ENCODE peak calls at places on chromosomes 2 and 18, in four cellular contexts. One of them, this sample, is unnamed.

GRCh38 chr18:44763327-44763726 is 82.6 kb downstream of the SETBP1 start:
- DNase-seq in heart right ventricle: no peak
- DNase-seq in CD8-positive, alpha-beta T cell: no peak
- DNase-seq in CD8-positive, alpha-beta memory T cell: no peak
- DNase-seq in this sample: no peak

GRCh38 chr18:28284132-28284531 is 107.2 kb upstream of the CDH2 start:
- DNase-seq in heart right ventricle: no peak
- DNase-seq in CD8-positive, alpha-beta T cell: no peak
- DNase-seq in CD8-positive, alpha-beta memory T cell: no peak
- DNase-seq in this sample: no peak

GRCh38 chr2:235728401-235729181 is 234.7 kb downstream of the AGAP1 start:
- DNase-seq in heart right ventricle: peak; percentile 63
- DNase-seq in CD8-positive, alpha-beta T cell: no peak
- DNase-seq in CD8-positive, alpha-beta memory T cell: no peak
- DNase-seq in this sample: no peak

GRCh38 chr2:113175101-113175628 is 1.4 kb downstream of the PSD4 start:
- DNase-seq in CD8-positive, alpha-beta memory T cell: peak; percentile 82
- DNase-seq in heart right ventricle: no peak
- DNase-seq in CD8-positive, alpha-beta T cell: peak; percentile 63
- DNase-seq in this sample: no peak

GRCh38 chr2:216159161-216159560 is 50.0 kb downstream of the XRCC5 start:
- DNase-seq in CD8-positive, alpha-beta T cell: no peak
- DNase-seq in CD8-positive, alpha-beta memory T cell: no peak
- DNase-seq in heart right ventricle: no peak
- DNase-seq in this sample: no peak

GRCh38 chr2:112622528-112622849 is 23.2 kb upstream of the SLC20A1 start:
- DNase-seq in CD8-positive, alpha-beta T cell: no peak
- DNase-seq in heart right ventricle: no peak
- DNase-seq in CD8-positive, alpha-beta memory T cell: no peak
- DNase-seq in this sample: no peak

GRCh38 chr2:15560404-15560987 is 638 bp downstream of the NBAS start:
- DNase-seq in CD8-positive, alpha-beta memory T cell: no peak
- DNase-seq in heart right ventricle: no peak
- DNase-seq in CD8-positive, alpha-beta T cell: no peak
- DNase-seq in this sample: peak; percentile 48

GRCh38 chr2:217691516-217691915 is 311.3 kb downstream of the TNS1 start:
- DNase-seq in heart right ventricle: no peak
- DNase-seq in CD8-positive, alpha-beta T cell: no peak
- DNase-seq in CD8-positive, alpha-beta memory T cell: no peak
- DNase-seq in this sample: no peak

GRCh38 chr2:207896525-207897295 is 127.0 kb upstream of the FZD5 start:
- DNase-seq in CD8-positive, alpha-beta T cell: no peak
- DNase-seq in heart right ventricle: no peak
- DNase-seq in CD8-positive, alpha-beta memory T cell: no peak
- DNase-seq in this sample: no peak

GRCh38 chr2:207895236-207895860 is 125.6 kb upstream of the FZD5 start:
- DNase-seq in heart right ventricle: no peak
- DNase-seq in CD8-positive, alpha-beta memory T cell: no peak
- DNase-seq in CD8-positive, alpha-beta T cell: no peak
- DNase-seq in this sample: no peak

GRCh38 chr2:207897541-207898353 is 127.6 kb downstream of the PLEKHM3 start:
- DNase-seq in CD8-positive, alpha-beta memory T cell: no peak
- DNase-seq in heart right ventricle: no peak
- DNase-seq in CD8-positive, alpha-beta T cell: no peak
- DNase-seq in this sample: no peak

GRCh38 chr2:207901401-207901800 is 123.9 kb downstream of the PLEKHM3 start:
- DNase-seq in CD8-positive, alpha-beta memory T cell: no peak
- DNase-seq in heart right ventricle: no peak
- DNase-seq in CD8-positive, alpha-beta T cell: no peak
- DNase-seq in this sample: peak; percentile 65

DNA sequence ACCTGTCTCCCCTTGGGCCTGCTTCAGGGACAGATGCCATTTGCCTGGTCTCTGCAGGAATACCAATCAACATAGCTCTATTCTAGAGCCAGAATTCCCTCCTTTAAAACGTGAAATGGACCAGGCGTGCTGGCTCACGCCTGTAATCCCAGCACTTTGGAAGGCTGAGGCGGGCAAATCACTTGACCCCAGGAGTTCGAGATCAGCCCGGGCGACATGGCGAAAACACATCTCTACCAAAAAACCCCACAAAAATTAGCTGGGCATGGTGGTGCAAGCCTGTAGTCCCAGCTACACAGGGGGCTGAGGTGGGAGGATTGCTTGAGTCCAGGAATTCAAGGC is 127.0 kb downstream of the PLEKHM3 start:
- DNase-seq in CD8-positive, alpha-beta memory T cell: no peak
- DNase-seq in heart right ventricle: no peak
- DNase-seq in CD8-positive, alpha-beta T cell: no peak
- DNase-seq in this sample: no peak
- H3K27ac ChIP-seq in CD8-positive, alpha-beta memory T cell: no peak overlapping the region
- H3K27ac ChIP-seq in heart right ventricle: no peak overlapping the region
- H3K27ac ChIP-seq in CD8-positive, alpha-beta T cell: no peak overlapping the region
- H3K27ac ChIP-seq in this sample: no peak overlapping the region

DNA sequence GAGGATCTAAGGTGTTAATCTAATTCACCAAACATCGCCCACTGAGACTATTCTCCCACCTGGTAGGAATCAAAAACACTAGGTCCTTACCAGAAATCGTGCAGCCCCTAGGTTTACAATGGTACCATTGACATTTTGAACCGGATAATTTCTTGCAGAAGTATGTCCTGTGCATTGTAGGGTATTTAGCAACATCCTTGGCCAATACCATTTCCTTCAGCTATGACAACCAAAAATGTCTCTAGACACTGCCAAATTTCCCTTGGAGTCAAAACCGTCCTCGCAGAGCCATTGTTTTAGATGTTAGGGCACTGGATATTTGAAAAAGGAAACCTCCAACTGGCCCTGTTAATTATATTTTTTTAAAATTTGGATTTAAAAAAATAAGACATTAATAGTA is 3.8 kb downstream of the VPS54 start:
- DNase-seq in CD8-positive, alpha-beta memory T cell: no peak
- DNase-seq in CD8-positive, alpha-beta T cell: no peak
- DNase-seq in heart right ventricle: no peak
- DNase-seq in this sample: no peak
- H3K27ac ChIP-seq in CD8-positive, alpha-beta memory T cell: no peak overlapping the region
- H3K27ac ChIP-seq in CD8-positive, alpha-beta T cell: no peak overlapping the region
- H3K27ac ChIP-seq in heart right ventricle: peak overlapping the region; percentile 26
- H3K27ac ChIP-seq in this sample: no peak overlapping the region

GRCh38 chr2:65999103-65999502 is 435.8 kb upstream of the MEIS1 start:
- DNase-seq in CD8-positive, alpha-beta memory T cell: no peak
- DNase-seq in heart right ventricle: no peak
- DNase-seq in CD8-positive, alpha-beta T cell: no peak
- DNase-seq in this sample: no peak
- H3K27ac ChIP-seq in CD8-positive, alpha-beta memory T cell: no peak overlapping the region
- H3K27ac ChIP-seq in heart right ventricle: no peak overlapping the region
- H3K27ac ChIP-seq in CD8-positive, alpha-beta T cell: no peak overlapping the region
- H3K27ac ChIP-seq in this sample: no peak overlapping the region

DNA sequence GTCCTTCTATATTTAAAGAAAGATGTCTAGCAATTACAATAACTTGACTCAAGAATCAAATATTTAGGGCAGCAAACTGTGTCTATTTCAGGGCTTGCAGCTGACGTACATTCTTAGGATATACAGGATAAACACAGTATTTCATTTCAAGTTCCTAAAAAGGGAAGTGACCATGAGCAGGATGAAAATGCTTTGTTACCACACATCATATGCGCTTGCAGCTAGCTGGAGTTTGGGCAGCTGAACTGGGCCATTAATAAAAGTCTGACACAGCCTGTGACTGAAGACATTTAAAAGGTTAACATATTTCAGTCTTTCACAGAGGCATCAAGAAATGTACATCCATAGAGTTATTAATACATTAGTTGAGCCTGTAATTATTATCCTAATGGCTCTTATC is 264.5 kb upstream of the TRIB2 start:
- DNase-seq in CD8-positive, alpha-beta T cell: no peak
- DNase-seq in heart right ventricle: no peak
- DNase-seq in CD8-positive, alpha-beta memory T cell: no peak
- DNase-seq in this sample: no peak
- H3K27ac ChIP-seq in CD8-positive, alpha-beta T cell: no peak overlapping the region
- H3K27ac ChIP-seq in heart right ventricle: peak overlapping the region; percentile 31
- H3K27ac ChIP-seq in CD8-positive, alpha-beta memory T cell: peak overlapping the region; percentile 46
- H3K27ac ChIP-seq in this sample: no peak overlapping the region

GRCh38 chr2:58535182-58535581 is 294.1 kb upstream of the FANCL start:
- DNase-seq in heart right ventricle: no peak
- DNase-seq in CD8-positive, alpha-beta T cell: no peak
- DNase-seq in CD8-positive, alpha-beta memory T cell: no peak
- DNase-seq in this sample: no peak

GRCh38 chr2:58541511-58541910 is 300.4 kb upstream of the FANCL start:
- DNase-seq in heart right ventricle: no peak
- DNase-seq in CD8-positive, alpha-beta memory T cell: no peak
- DNase-seq in CD8-positive, alpha-beta T cell: no peak
- DNase-seq in this sample: no peak

GRCh38 chr2:58535994-58536393 is 294.9 kb upstream of the FANCL start:
- DNase-seq in heart right ventricle: no peak
- DNase-seq in CD8-positive, alpha-beta T cell: no peak
- DNase-seq in CD8-positive, alpha-beta memory T cell: no peak
- DNase-seq in this sample: no peak

GRCh38 chr2:58540680-58541079 is 299.6 kb upstream of the FANCL start:
- DNase-seq in heart right ventricle: no peak
- DNase-seq in CD8-positive, alpha-beta memory T cell: no peak
- DNase-seq in CD8-positive, alpha-beta T cell: no peak
- DNase-seq in this sample: no peak

GRCh38 chr2:58539973-58540372 is 298.8 kb upstream of the FANCL start:
- DNase-seq in CD8-positive, alpha-beta T cell: no peak
- DNase-seq in CD8-positive, alpha-beta memory T cell: no peak
- DNase-seq in heart right ventricle: no peak
- DNase-seq in this sample: no peak
- H3K27ac ChIP-seq in CD8-positive, alpha-beta T cell: no peak overlapping the region
- H3K27ac ChIP-seq in CD8-positive, alpha-beta memory T cell: no peak overlapping the region
- H3K27ac ChIP-seq in heart right ventricle: no peak overlapping the region
- H3K27ac ChIP-seq in this sample: peak overlapping the region; percentile 55

GRCh38 chr18:79001001-79001400 is 21.4 kb downstream of the SALL3 start:
- DNase-seq in heart right ventricle: no peak
- DNase-seq in CD8-positive, alpha-beta T cell: no peak
- DNase-seq in CD8-positive, alpha-beta memory T cell: no peak
- DNase-seq in this sample: no peak
- H3K27ac ChIP-seq in heart right ventricle: no peak overlapping the region
- H3K27ac ChIP-seq in CD8-positive, alpha-beta T cell: no peak overlapping the region
- H3K27ac ChIP-seq in CD8-positive, alpha-beta memory T cell: no peak overlapping the region
- H3K27ac ChIP-seq in this sample: no peak overlapping the region

GRCh38 chr2:241279413-241279812 is 36.1 kb downstream of the HDLBP start:
- DNase-seq in CD8-positive, alpha-beta T cell: no peak
- DNase-seq in heart right ventricle: no peak
- DNase-seq in CD8-positive, alpha-beta memory T cell: no peak
- DNase-seq in this sample: no peak
- H3K27ac ChIP-seq in CD8-positive, alpha-beta T cell: no peak overlapping the region
- H3K27ac ChIP-seq in heart right ventricle: no peak overlapping the region
- H3K27ac ChIP-seq in CD8-positive, alpha-beta memory T cell: no peak overlapping the region
- H3K27ac ChIP-seq in this sample: no peak overlapping the region

GRCh38 chr18:75249672-75250470 is 39.3 kb downstream of the TSHZ1 start:
- DNase-seq in heart right ventricle: no peak
- DNase-seq in CD8-positive, alpha-beta memory T cell: no peak
- DNase-seq in CD8-positive, alpha-beta T cell: no peak
- DNase-seq in this sample: no peak
- H3K27ac ChIP-seq in heart right ventricle: no peak overlapping the region
- H3K27ac ChIP-seq in CD8-positive, alpha-beta memory T cell: no peak overlapping the region
- H3K27ac ChIP-seq in CD8-positive, alpha-beta T cell: no peak overlapping the region
- H3K27ac ChIP-seq in this sample: peak overlapping the region; percentile 37

GRCh38 chr2:1600191-1601063 is 143.9 kb downstream of the PXDN start:
- DNase-seq in heart right ventricle: peak; percentile 41
- DNase-seq in CD8-positive, alpha-beta T cell: no peak
- DNase-seq in CD8-positive, alpha-beta memory T cell: no peak
- DNase-seq in this sample: no peak
- H3K27ac ChIP-seq in heart right ventricle: peak overlapping the region; percentile 70
- H3K27ac ChIP-seq in CD8-positive, alpha-beta T cell: no peak overlapping the region
- H3K27ac ChIP-seq in CD8-positive, alpha-beta memory T cell: no peak overlapping the region
- H3K27ac ChIP-seq in this sample: no peak overlapping the region

This sample was measured in caudate nucleus.